ENCODE peak calls at places on chromosomes 6 and 20, in seven cellular contexts. G is dorsolateral prefrontal cortex, X is progenitor cell of endocrine pancreas, D is lower lobe of right lung, F is omental fat pad, P is activated B cell treated with CpG ODN at 0.5 μM for 24 hours, Y is neural crest cell. E is an unnamed sample.

GRCh38 chr6:53800976-53801375 is 6.2 kb downstream of the LRRC1 start:
- DNase-seq in Y (no peak), G (no peak), F (no peak), P (no peak), X (no peak), D (no peak), E (no peak)

GRCh38 chr20:59820204-59821041 is 113.0 kb downstream of the SYCP2 start:
- DNase-seq in G (peak), F (no peak), P (no peak), D (no peak), Y (no peak), X (no peak), E (no peak)

GRCh38 chr20:37383229-37383989 is 37.5 kb downstream of the SRC start:
- DNase-seq in X (no peak), D (no peak), F (no peak), G (no peak), Y (no peak), P (no peak), E (peak)

GRCh38 chr20:37256286-37256685 is 5.3 kb downstream of the GHRH start:
- DNase-seq in G (no peak), P (no peak), F (no peak), X (no peak), D (no peak), Y (no peak), E (no peak)

GRCh38 chr20:63027425-63028389 is 20.9 kb upstream of the BHLHE23 start:
- DNase-seq in P (no peak), D (peak), G (no peak), X (no peak), Y (no peak), F (no peak), E (peak)

GRCh38 chr6:160462551-160463109 is 114.5 kb downstream of the SLC22A3 start:
- DNase-seq in Y (no peak), D (no peak), G (no peak), P (no peak), X (no peak), F (no peak), E (peak)

GRCh38 chr20:2006452-2007381 is 12.9 kb upstream of the PDYN start:
- DNase-seq in G (no peak), X (no peak), F (no peak), Y (peak), P (no peak), D (no peak), E (peak)

GRCh38 chr6:82385102-82385501 is 21.5 kb downstream of the TPBG start:
- DNase-seq in G (no peak), F (no peak), X (no peak), Y (no peak), D (no peak), P (no peak), E (no peak)

GRCh38 chr20:58986968-58987517 is 6.0 kb downstream of the NELFCD start:
- DNase-seq in Y (no peak), F (no peak), G (no peak), P (no peak), D (no peak), X (no peak), E (no peak)

GRCh38 chr20:33650753-33651561 is 11.2 kb upstream of the C20orf144 start:
- DNase-seq in P (no peak), F (no peak), D (no peak), Y (no peak), X (no peak), G (no peak), E (peak)

GRCh38 chr6:110552076-110552475 is 75.7 kb upstream of the SLC22A16 start:
- DNase-seq in F (no peak), D (no peak), X (no peak), P (no peak), G (no peak), Y (no peak), E (no peak)

GRCh38 chr20:32997431-32997830 is 6.8 kb downstream of the SUN5 start:
- DNase-seq in G (no peak), Y (no peak), F (no peak), X (no peak), P (no peak), D (no peak), E (no peak)

GRCh38 chr6:8219352-8219943 is 117.1 kb upstream of the EEF1E1 start:
- DNase-seq in P (no peak), X (no peak), F (no peak), Y (peak), G (no peak), D (no peak), E (peak)

GRCh38 chr6:11231564-11232176 is 798 bp downstream of the NEDD9 start:
- DNase-seq in F (no peak), D (no peak), P (no peak), Y (no peak), G (no peak), X (no peak), E (no peak)

GRCh38 chr6:118318648-118319047 is 229.4 kb upstream of the PLN start:
- DNase-seq in P (no peak), D (no peak), F (no peak), G (no peak), Y (no peak), X (no peak), E (no peak)

GRCh38 chr6:15400572-15401004 is 154.7 kb downstream of the JARID2 start:
- DNase-seq in Y (peak), P (no peak), D (peak), F (no peak), G (peak), X (peak), E (no peak)

GRCh38 chr6:81895511-81896185 is 143.2 kb upstream of the TENT5A start:
- DNase-seq in Y (no peak), X (no peak), F (no peak), P (no peak), G (no peak), D (no peak), E (no peak)

GRCh38 chr20:37276494-37277252 is 12.8 kb upstream of the MANBAL start:
- DNase-seq in Y (no peak), D (no peak), G (no peak), F (no peak), P (no peak), X (no peak), E (peak)

GRCh38 chr6:11126876-11127275 is 15.4 kb upstream of the ERVFRD-1 start:
- DNase-seq in G (no peak), X (no peak), P (no peak), Y (no peak), D (no peak), F (no peak), E (no peak)

GRCh38 chr6:84651583-84651982 is 112.8 kb downstream of the TBX18 start:
- DNase-seq in P (no peak), D (no peak), G (no peak), Y (no peak), F (no peak), X (no peak), E (no peak)

GRCh38 chr20:50690979-50691584 is at the start of gene RIPOR3:
- DNase-seq in D (no peak), Y (peak), P (no peak), X (no peak), G (no peak), F (no peak), E (no peak)

GRCh38 chr6:158357570-158358216 is 45.4 kb downstream of the TULP4 start:
- DNase-seq in F (no peak), G (no peak), Y (no peak), D (no peak), X (no peak), P (no peak), E (no peak)

GRCh38 chr6:18326001-18326400 is 61.1 kb upstream of the RNF144B start:
- DNase-seq in G (no peak), F (no peak), X (no peak), D (no peak), P (no peak), Y (no peak), E (no peak)

GRCh38 chr6:12844284-12845223 is 128.0 kb downstream of the PHACTR1 start:
- DNase-seq in X (no peak), D (no peak), G (no peak), F (no peak), Y (no peak), P (no peak), E (no peak)

GRCh38 chr6:17527076-17527475 is 73.0 kb upstream of the FAM8A1 start:
- DNase-seq in Y (no peak), D (no peak), G (no peak), X (no peak), F (no peak), P (no peak), E (no peak)

DNA sequence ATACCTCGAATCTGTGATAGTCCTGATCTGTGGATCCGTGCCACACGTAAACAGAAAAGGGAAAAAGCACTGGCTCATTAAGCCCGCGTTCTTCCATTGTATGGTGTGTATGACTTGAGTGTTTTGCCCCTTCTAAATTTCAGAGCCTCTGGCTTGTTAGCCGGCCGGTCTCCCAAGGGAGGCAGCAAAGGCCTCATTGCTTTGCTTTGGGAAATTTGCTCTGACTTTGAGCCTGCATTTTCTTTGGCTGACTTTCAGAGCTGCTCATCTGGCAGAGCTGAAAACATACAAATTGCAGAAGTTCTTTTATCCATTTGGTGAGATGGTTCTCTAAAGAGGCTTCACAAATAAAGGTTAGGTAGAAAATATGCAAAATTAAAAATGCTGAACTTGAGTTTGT is 123.0 kb downstream of the UTRN start:
- DNase-seq in Y (no peak), X (no peak), G (no peak), D (no peak), F (no peak), P (no peak), E (no peak)
- TF ChIP-seq CTCF in Y (no peak), X (no peak), G (no peak), D (no peak), F (no peak), P (no peak), E (no peak)

GRCh38 chr6:3228791-3229565 is 1.5 kb upstream of the TUBB2B start:
- DNase-seq in X (peak), G (no peak), F (no peak), D (no peak), P (no peak), Y (peak), E (no peak)

GRCh38 chr6:3229566-3230274 is 2.3 kb upstream of the TUBB2B start:
- DNase-seq in D (no peak), X (peak), Y (peak), P (peak), G (no peak), F (no peak), E (no peak)

GRCh38 chr6:3227363-3228045 is at the start of gene TUBB2B:
- DNase-seq in X (peak), D (no peak), F (no peak), P (peak), Y (peak), G (no peak), E (peak)

GRCh38 chr6:3226422-3227362 is 761 bp downstream of the TUBB2B start:
- DNase-seq in F (no peak), Y (peak), X (peak), P (peak), D (no peak), G (no peak), E (no peak)

DNA sequence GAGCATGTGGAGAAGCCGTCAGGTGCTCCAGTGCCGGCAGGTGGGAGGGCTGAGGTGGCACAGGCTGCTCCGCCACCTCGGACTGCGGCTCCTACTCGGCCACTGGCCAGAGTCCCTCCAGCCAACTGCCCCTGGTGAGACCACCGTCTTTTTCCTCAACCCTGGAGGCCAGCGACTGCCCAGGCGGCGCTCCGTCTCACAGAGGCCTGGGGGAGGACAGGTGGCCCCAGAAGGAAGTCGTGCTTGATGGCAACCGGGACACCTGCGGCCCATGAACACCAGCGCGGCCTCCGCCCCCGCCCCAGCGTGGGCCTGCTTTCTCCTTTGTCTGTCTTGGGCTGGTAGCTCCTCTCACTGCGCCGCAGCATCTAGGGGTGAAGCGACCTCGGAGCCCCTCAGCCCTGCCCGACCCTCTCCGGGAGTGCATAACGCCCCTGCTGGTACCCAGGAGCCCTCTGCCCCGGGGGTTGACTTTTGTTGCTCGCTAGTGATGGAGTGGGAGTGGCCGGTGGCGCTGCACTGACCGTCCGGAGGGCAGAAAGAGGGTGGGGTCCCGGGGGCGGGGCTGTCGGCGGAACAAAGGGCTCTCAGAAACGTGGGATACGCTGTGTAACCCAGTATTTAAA is 706 bp upstream of the TUBB2B start:
- DNase-seq in Y (peak), D (no peak), G (no peak), F (no peak), P (peak), X (peak), E (no peak)
- TF ChIP-seq CTCF in Y (no peak), D (no peak), G (no peak), F (no peak), P (no peak), X (peak), E (no peak)

GRCh38 chr20:15867899-15868298 is 705.3 kb downstream of the KIF16B start:
- DNase-seq in D (no peak), X (no peak), F (no peak), P (no peak), Y (no peak), G (no peak), E (no peak)
- TF ChIP-seq CTCF in D (no peak), X (no peak), F (no peak), P (no peak), Y (peak), G (no peak), E (no peak)

GRCh38 chr6:155267411-155267810 is 3.6 kb downstream of the CLDN20 start:
- DNase-seq in P (no peak), Y (no peak), F (no peak), X (no peak), D (no peak), G (no peak), E (no peak)

GRCh38 chr6:155264704-155265320 is 999 bp downstream of the CLDN20 start:
- DNase-seq in D (no peak), X (no peak), Y (no peak), P (no peak), F (no peak), G (no peak), E (no peak)

GRCh38 chr6:155263373-155264063 is at the start of gene CLDN20:
- DNase-seq in G (no peak), F (no peak), D (no peak), P (no peak), Y (no peak), X (no peak), E (no peak)

GRCh38 chr6:155262655-155263054 is 1.2 kb upstream of the CLDN20 start:
- DNase-seq in Y (no peak), P (no peak), D (no peak), G (no peak), F (no peak), X (no peak), E (no peak)

GRCh38 chr6:155265843-155266535 is 2.2 kb downstream of the CLDN20 start:
- DNase-seq in P (no peak), X (no peak), Y (no peak), F (no peak), G (no peak), D (no peak), E (no peak)
- TF ChIP-seq CTCF in P (no peak), X (no peak), Y (no peak), F (no peak), G (no peak), D (no peak), E (no peak)

GRCh38 chr6:90397929-90398674 is 101.5 kb upstream of the BACH2 start:
- DNase-seq in G (no peak), P (peak), D (no peak), F (no peak), Y (no peak), X (no peak), E (peak)
- TF ChIP-seq CTCF in G (no peak), P (no peak), D (no peak), F (no peak), Y (no peak), X (no peak), E (no peak)

DNA sequence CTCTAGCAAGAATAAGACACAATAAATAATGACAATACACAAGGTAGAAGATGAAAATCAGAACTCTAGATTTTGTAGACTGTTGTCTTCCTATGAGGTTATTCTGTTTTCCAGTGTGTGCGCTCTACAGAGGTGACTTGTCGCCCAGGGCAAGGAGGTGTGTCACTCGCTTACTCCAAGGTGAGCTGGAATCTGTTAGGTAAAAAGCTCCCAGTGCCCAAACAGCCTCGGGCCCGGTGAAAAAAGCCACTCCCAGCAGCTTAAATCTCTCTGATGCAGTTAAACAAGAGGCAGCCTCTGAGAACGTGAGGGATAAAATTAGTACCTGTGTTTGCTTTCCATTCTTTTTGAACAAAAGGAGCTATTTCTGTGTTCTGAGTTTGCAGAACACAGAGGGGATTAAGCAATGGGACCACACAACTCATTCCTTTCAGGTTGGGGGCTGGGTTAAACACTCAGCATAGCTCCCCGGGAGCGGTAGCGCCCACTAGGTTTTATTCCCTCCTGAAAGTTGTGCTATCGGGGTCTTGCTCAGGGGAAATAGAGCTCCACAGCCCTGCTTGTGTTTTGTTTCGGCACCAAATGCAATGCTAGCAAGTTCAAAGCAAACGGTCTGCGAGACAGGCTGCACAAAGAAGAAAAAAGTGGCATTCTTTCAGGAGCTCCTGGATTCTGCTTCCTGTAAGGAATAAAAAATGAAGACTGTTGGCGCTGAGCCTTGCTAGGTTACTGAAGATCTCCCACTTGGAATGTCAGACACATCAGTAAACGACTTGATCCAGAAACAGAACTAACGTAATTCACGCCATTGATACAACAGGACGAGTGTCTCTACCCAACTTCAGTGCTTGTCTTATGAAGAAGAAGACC is 181.1 kb downstream of the FOXA2 start:
- DNase-seq in Y (no peak), P (no peak), D (no peak), G (no peak), F (no peak), X (no peak), E (no peak)
- TF ChIP-seq CTCF in Y (no peak), P (no peak), D (no peak), G (no peak), F (no peak), X (no peak), E (no peak)

GRCh38 chr6:145075425-145075824 is 659.9 kb downstream of the EPM2A start:
- DNase-seq in F (no peak), Y (no peak), G (no peak), D (no peak), X (no peak), P (no peak), E (no peak)
- TF ChIP-seq CTCF in F (no peak), Y (peak), G (no peak), D (no peak), X (peak), P (no peak), E (no peak)

DNA sequence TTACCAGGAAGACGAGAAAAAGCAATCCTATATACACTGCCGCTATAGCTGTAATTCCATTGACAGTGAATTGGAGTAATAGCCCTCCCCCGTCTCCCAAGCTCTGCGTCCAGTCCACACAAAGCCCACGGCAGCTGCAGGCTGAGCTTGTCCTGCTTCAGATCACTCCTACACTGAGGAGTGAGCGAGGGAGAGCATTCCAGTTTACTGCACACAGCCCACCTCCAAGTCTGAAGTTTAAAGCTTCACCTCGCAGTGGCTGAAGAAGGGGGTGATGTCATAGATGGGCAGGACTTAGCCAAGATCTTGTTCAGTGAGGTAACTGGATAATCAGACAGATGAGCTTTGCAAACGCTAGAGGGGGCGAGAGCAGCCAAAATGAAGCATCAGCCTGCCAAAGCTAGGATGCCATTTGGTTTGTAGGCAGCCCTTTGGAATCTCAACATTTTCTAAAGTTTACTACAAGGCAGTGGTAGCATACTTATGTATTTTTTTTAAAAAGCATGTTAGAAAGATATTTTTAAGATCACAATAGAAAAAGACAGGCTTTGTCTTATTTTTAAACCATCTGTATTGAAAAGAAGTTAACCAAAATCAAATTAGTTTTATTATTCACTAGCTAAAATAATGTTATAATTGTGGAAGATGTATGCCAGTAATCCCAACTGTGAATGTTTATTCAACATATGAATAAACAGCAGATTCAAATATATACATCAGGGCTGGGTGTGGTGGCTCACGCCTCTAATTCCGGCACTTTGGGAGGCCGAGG is at the start of gene FLRT3:
- DNase-seq in Y (peak), D (peak), X (peak), G (peak), P (peak), F (peak), E (peak)
- TF ChIP-seq CTCF in Y (peak), D (peak), X (peak), G (peak), P (no peak), F (no peak), E (peak)

E was measured in Calu3.